ENCODE peak calls at places on chromosomes 6 and 20, in eight cellular contexts. S is lower leg skin; V is mesothelial cell of epicardium; E is transverse colon; C is stimulated activated CD8-positive, alpha-beta memory T cell treated with anti-CD3 and anti-CD28 coated beads, Interleukin-2, amount 100 ng/mL, for 1 hour; W is A172; Z is activated T-cell treated with anti-CD3 and anti-CD28 coated beads for 1 hour; X is occipital lobe. Q is an unnamed sample.

GRCh38 chr20:41616228-41616627 is 1.9 kb downstream of the CHD6 start:
- DNase-seq in S (no peak), V (no peak), E (no peak), C (no peak), W (no peak), Z (no peak), X (no peak), Q (no peak)

GRCh38 chr6:37891072-37891471 is 71.5 kb downstream of the ZFAND3 start:
- DNase-seq in S (no peak), V (no peak), E (no peak), C (no peak), W (no peak), Z (no peak), X (no peak), Q (no peak)

GRCh38 chr6:101706576-101706975 is 313.1 kb downstream of the GRIK2 start:
- DNase-seq in S (no peak), V (no peak), E (no peak), C (no peak), W (no peak), Z (no peak), X (no peak), Q (no peak)

GRCh38 chr6:148509152-148509571 is 166.5 kb downstream of the SASH1 start:
- DNase-seq in S (no peak), V (no peak), E (no peak), C (no peak), W (peak; percentile 14), Z (no peak), X (no peak), Q (no peak)

GRCh38 chr20:23765578-23765977 is 14.8 kb upstream of the CST1 start:
- DNase-seq in S (no peak), V (no peak), E (no peak), C (no peak), W (no peak), Z (no peak), X (no peak), Q (no peak)

GRCh38 chr20:11204926-11205768 is 531.3 kb upstream of the JAG1 start:
- DNase-seq in S (no peak), V (no peak), E (peak; percentile 74), C (no peak), W (peak; percentile 83), Z (no peak), X (no peak), Q (peak; percentile 33)

GRCh38 chr6:167054987-167055386 is 55.8 kb downstream of the CEP43 start:
- DNase-seq in S (no peak), V (no peak), E (no peak), C (no peak), W (no peak), Z (no peak), X (no peak), Q (no peak)

GRCh38 chr6:12047792-12048432 is 35.8 kb downstream of the HIVEP1 start:
- DNase-seq in S (no peak), V (no peak), E (no peak), C (no peak), W (no peak), Z (no peak), X (no peak), Q (no peak)

GRCh38 chr6:1872649-1873131 is 263.0 kb downstream of the FOXC1 start:
- DNase-seq in S (no peak), V (no peak), E (no peak), C (no peak), W (peak; percentile 66), Z (no peak), X (no peak), Q (no peak)

GRCh38 chr6:162706236-162706635 is 21.3 kb downstream of the PRKN start:
- DNase-seq in S (no peak), V (no peak), E (peak; percentile 27), C (no peak), W (no peak), Z (no peak), X (peak; percentile 2), Q (no peak)

GRCh38 chr6:47595785-47596184 is 102.6 kb upstream of the ADGRF4 start:
- DNase-seq in S (no peak), V (no peak), E (peak; percentile 67), C (no peak), W (no peak), Z (no peak), X (no peak), Q (no peak)

GRCh38 chr6:140178550-140179334 is 804.3 kb upstream of the CITED2 start:
- DNase-seq in S (no peak), V (no peak), E (no peak), C (no peak), W (peak; percentile 36), Z (no peak), X (no peak), Q (no peak)

GRCh38 chr6:118764766-118765165 is 113.4 kb upstream of the CEP85L start:
- DNase-seq in S (no peak), V (no peak), E (no peak), C (no peak), W (no peak), Z (no peak), X (no peak), Q (no peak)

GRCh38 chr20:63064310-63064709 is 57.5 kb upstream of the BHLHE23 start:
- DNase-seq in S (peak; percentile 49), V (peak; percentile 14), E (no peak), C (no peak), W (peak; percentile 14), Z (no peak), X (no peak), Q (no peak)

Q was measured in caudate nucleus.